ENCODE peak calls at places on chromosomes 6 and 20, in six cellular contexts. S is HepG2, C is esophagus muscularis mucosa, O is endothelial cell of umbilical vein, V is prostate gland, W is K562. K is an unnamed sample.

GRCh38 chr6:20817806-20818320 is 283.6 kb downstream of the CDKAL1 start:
- DNase-seq in O (no peak), V (no peak), C (no peak), W (no peak), S (no peak), K (no peak)

GRCh38 chr6:38080889-38081288 is 261.4 kb downstream of the ZFAND3 start:
- DNase-seq in S (peak), C (no peak), V (peak), W (no peak), O (peak), K (no peak)

GRCh38 chr6:81997091-81997926 is 244.8 kb upstream of the TENT5A start:
- DNase-seq in S (no peak), C (no peak), V (no peak), O (no peak), W (no peak), K (no peak)

GRCh38 chr6:133499662-133500061 is 258.5 kb downstream of the EYA4 start:
- DNase-seq in V (no peak), C (no peak), W (no peak), S (no peak), O (no peak), K (no peak)

GRCh38 chr20:47784599-47785320 is 521 bp downstream of the SULF2 start:
- DNase-seq in O (peak), C (no peak), S (peak), V (peak), W (no peak), K (no peak)

GRCh38 chr6:47034421-47034820 is 7.7 kb downstream of the ADGRF1 start:
- DNase-seq in S (no peak), W (no peak), V (no peak), O (no peak), C (peak), K (no peak)

GRCh38 chr6:166786704-166787293 is 159.7 kb upstream of the RPS6KA2 start:
- DNase-seq in W (peak), V (peak), S (peak), O (peak), C (peak), K (no peak)

GRCh38 chr20:37007898-37008649 is 56.6 kb upstream of the SAMHD1 start:
- DNase-seq in C (no peak), V (no peak), S (peak), W (peak), O (peak), K (no peak)

GRCh38 chr6:41416165-41416837 is 80.9 kb downstream of the NCR2 start:
- DNase-seq in S (no peak), O (no peak), W (no peak), V (no peak), C (no peak), K (no peak)

GRCh38 chr6:160418370-160418769 is 70.2 kb downstream of the SLC22A3 start:
- DNase-seq in V (peak), W (no peak), S (peak), O (no peak), C (peak), K (no peak)

GRCh38 chr6:142802124-142802523 is 142.9 kb downstream of the HIVEP2 start:
- DNase-seq in C (no peak), V (no peak), S (peak), O (peak), W (no peak), K (no peak)

GRCh38 chr6:38353310-38354032 is 286.3 kb downstream of the BTBD9 start:
- DNase-seq in V (no peak), W (no peak), S (no peak), C (no peak), O (no peak), K (no peak)

GRCh38 chr6:108294297-108294786 is 512 bp upstream of the AFG1L start:
- DNase-seq in C (no peak), S (no peak), V (no peak), O (no peak), W (no peak), K (no peak)

GRCh38 chr20:7113577-7114466 is 346.3 kb downstream of the BMP2 start:
- DNase-seq in C (no peak), V (no peak), W (no peak), S (peak), O (peak), K (no peak)

GRCh38 chr6:106446287-106446885 is 85.9 kb downstream of the CRYBG1 start:
- DNase-seq in C (no peak), W (no peak), S (no peak), V (no peak), O (peak), K (no peak)

GRCh38 chr20:41173161-41173721 is 35.9 kb downstream of the PLCG1 start:
- DNase-seq in V (peak), O (peak), S (peak), W (peak), C (peak), K (peak)
- TF ChIP-seq POLR2AphosphoS5 in V (peak), O (no peak), S (no peak), W (no peak), C (peak), K (peak)

GRCh38 chr6:148342146-148343027 is at the start of gene SASH1:
- DNase-seq in C (peak), S (peak), W (no peak), O (peak), V (peak), K (peak)
- TF ChIP-seq POLR2AphosphoS5 in C (peak), S (peak), W (no peak), O (no peak), V (peak), K (no peak)

DNA sequence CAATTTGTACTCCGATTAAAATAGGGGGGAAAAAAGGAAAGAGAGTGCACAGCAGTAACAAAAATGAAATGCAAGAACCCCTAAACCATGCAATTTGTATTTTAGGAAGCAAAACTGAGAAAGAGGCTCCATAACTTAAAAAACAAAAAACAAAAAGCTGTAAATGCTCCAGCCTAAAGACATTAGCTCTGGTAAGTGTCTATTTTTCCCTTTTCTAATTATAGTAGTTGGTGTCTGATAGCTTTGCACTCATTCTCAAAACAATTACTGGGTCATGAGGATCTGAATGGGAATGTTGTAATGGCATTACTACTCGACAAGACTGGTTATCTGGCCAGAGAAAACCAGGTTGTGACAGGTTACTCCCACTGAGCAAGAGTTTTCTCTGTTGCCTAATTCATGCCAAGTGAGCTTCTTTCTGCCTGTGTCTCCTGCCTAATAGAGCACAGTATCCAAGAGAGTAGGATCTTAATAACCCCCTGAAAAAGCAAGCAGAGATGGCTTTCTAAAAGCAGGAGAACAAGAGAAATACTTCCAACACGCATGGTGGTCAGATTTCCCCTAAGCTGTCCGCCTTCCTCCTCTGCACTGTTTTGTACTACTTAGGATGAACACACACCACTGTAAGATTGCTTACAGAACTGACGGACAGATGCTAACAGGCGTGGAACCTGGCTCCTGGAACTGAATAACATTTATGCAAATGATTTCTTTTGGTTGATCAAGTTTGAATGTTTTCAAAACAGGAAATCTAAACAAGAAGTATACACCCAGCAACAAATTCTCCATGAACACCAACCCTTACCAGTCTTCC is 86.4 kb downstream of the FKBP5 start:
- DNase-seq in O (peak), S (peak), W (no peak), V (peak), C (no peak), K (no peak)
- TF ChIP-seq POLR2AphosphoS5 in O (no peak), S (no peak), W (no peak), V (no peak), C (peak), K (no peak)

GRCh38 chr6:84763397-84764331 is 734 bp downstream of the TBX18 start:
- DNase-seq in V (no peak), S (no peak), W (peak), C (no peak), O (peak), K (no peak)
- TF ChIP-seq POLR2AphosphoS5 in V (no peak), S (no peak), W (peak), C (peak), O (peak), K (no peak)

GRCh38 chr6:44253307-44254101 is 3.8 kb downstream of the SLC35B2 start:
- DNase-seq in S (peak), V (no peak), W (no peak), O (peak), C (no peak), K (no peak)

GRCh38 chr6:44254201-44254956 is 2.9 kb downstream of the SLC35B2 start:
- DNase-seq in C (no peak), V (no peak), W (no peak), S (no peak), O (no peak), K (no peak)

GRCh38 chr6:44250067-44250717 is 3.3 kb downstream of the HSP90AB1 start:
- DNase-seq in V (no peak), W (no peak), S (no peak), O (no peak), C (no peak), K (no peak)

GRCh38 chr6:44250718-44251123 is 3.8 kb downstream of the HSP90AB1 start:
- DNase-seq in S (no peak), C (no peak), O (no peak), V (no peak), W (no peak), K (no peak)

GRCh38 chr6:44251576-44252524 is 4.9 kb downstream of the HSP90AB1 start:
- DNase-seq in C (no peak), S (no peak), W (no peak), V (no peak), O (no peak), K (no peak)
- TF ChIP-seq POLR2AphosphoS5 in C (no peak), S (peak), W (peak), V (no peak), O (no peak), K (no peak)

GRCh38 chr6:35729349-35729678 is 7.5 kb upstream of the ARMC12 start:
- DNase-seq in O (no peak), V (no peak), C (no peak), S (no peak), W (no peak), K (no peak)

GRCh38 chr6:35730745-35731413 is 6.0 kb upstream of the ARMC12 start:
- DNase-seq in C (no peak), O (no peak), W (no peak), V (no peak), S (no peak), K (no peak)

GRCh38 chr6:35729722-35730121 is 7.1 kb upstream of the ARMC12 start:
- DNase-seq in O (no peak), S (no peak), V (no peak), W (no peak), C (no peak), K (no peak)

GRCh38 chr6:35731736-35732532 is 4.9 kb upstream of the ARMC12 start:
- DNase-seq in W (peak), V (peak), C (peak), O (peak), S (peak), K (peak)

DNA sequence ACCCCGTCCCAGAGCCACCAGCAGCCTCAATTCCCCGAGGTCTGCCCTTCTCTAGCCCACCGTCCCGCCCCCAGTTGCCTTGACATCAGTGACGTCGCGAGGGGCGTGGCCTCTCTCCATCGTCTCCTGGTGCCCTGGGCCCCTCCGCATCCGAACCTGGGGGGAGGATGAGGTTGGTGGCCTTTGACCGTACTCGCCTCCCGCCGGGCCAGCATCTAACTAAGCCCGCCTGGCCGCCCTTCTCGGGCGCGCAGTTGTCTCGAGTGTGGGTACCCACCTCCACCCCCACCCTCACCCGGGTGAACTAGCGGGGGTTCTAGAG is 5.5 kb upstream of the ARMC12 start:
- DNase-seq in S (peak), C (peak), O (peak), V (peak), W (peak), K (peak)
- TF ChIP-seq POLR2AphosphoS5 in S (no peak), C (peak), O (no peak), V (peak), W (no peak), K (peak)

DNA sequence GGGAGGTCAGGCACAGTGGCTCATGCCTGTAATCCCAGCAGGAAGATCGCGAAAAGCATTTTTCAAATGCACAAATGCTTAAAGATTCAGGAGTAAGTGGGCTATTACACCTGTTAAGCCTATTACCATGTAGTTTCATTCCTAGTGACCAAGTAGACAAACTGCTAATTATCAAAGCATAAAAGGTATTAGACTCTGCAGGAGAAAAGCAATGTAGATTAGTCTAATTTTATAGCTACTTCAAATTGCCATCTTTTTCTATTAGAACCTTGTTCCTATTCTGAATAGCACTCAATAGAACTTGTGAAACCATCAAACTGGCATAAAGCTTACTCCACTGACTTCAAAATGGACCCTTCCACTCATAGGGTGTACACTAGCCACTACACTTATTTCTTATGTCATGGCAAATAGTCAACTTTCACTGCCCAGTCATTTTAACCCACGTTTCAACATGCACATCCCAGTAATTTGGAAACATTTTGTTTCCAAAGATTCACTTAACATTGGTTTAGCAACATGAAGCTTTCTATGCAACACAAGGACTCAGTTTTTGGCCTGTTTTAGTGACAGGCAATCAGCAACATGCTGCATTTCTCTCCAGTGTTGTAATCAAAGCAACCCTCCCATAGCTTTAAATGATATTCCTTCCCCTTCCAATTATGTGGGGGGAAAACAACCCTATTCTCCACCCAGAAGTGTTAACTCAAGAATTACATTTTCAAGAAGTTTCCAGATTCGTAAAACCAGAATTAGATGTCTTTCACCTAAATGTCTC is 3.9 kb downstream of the EEF1A1 start:
- DNase-seq in V (no peak), W (no peak), C (no peak), S (no peak), O (peak), K (no peak)
- TF ChIP-seq POLR2AphosphoS5 in V (no peak), W (peak), C (no peak), S (peak), O (peak), K (no peak)

GRCh38 chr20:58670659-58671058 is 19.6 kb downstream of the STX16 start:
- DNase-seq in O (no peak), C (peak), V (no peak), W (no peak), S (no peak), K (no peak)

GRCh38 chr20:58668901-58669286 is 17.8 kb downstream of the STX16 start:
- DNase-seq in V (no peak), O (no peak), C (no peak), S (no peak), W (no peak), K (no peak)

GRCh38 chr20:58667975-58668374 is 16.9 kb downstream of the STX16 start:
- DNase-seq in W (no peak), C (peak), S (no peak), O (no peak), V (no peak), K (peak)

GRCh38 chr20:58670097-58670496 is 19.0 kb downstream of the STX16 start:
- DNase-seq in V (no peak), S (no peak), W (no peak), O (no peak), C (no peak), K (no peak)

GRCh38 chr20:58669287-58670006 is 18.4 kb downstream of the STX16 start:
- DNase-seq in C (peak), S (no peak), W (no peak), V (no peak), O (no peak), K (peak)
- TF ChIP-seq POLR2AphosphoS5 in C (no peak), S (no peak), W (no peak), V (no peak), O (no peak), K (no peak)

DNA sequence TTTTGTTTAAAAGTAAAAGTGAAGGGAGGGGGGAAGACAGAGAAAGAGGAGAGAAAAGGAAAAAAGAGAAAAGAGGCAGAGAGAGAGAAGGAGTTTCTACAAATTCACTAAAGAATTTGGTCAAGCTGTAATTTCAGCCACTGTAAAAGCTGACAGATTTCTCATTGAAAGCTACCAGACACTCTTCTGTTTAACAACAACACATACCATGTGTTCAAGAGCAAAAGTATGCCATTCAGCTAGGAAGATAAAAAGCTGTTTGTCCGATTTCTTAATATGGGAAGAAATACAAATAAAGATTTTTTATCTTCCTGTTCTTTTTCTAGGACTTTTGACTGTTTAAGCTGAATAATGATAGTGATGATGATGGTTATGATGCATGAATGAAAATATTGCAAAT is 204.8 kb upstream of the RSPO3 start:
- DNase-seq in W (no peak), S (no peak), V (no peak), C (no peak), O (no peak), K (no peak)
- TF ChIP-seq POLR2AphosphoS5 in W (no peak), S (no peak), V (no peak), C (no peak), O (no peak), K (no peak)

GRCh38 chr6:7777062-7777461 is 51.2 kb downstream of the BMP6 start:
- DNase-seq in C (no peak), V (no peak), S (peak), W (no peak), O (no peak), K (no peak)
- TF ChIP-seq POLR2AphosphoS5 in C (no peak), V (no peak), S (no peak), W (no peak), O (no peak), K (no peak)

K was measured in upper lobe of left lung.